ENCODE peak calls at places on chromosomes 6 and 20, in five cellular contexts. T is cardiac muscle cell, K is astrocyte, N is adipocyte, X is adrenal gland. F is an unnamed sample.

GRCh38 chr6:147282566-147282959 is 78.3 kb downstream of the STXBP5 start:
- DNase-seq in K (no peak), N (no peak), X (no peak), T (no peak), F (no peak)

GRCh38 chr20:49775229-49775693 is 37.4 kb upstream of the SLC9A8 start:
- DNase-seq in N (peak), K (peak), X (peak), T (peak), F (no peak)

GRCh38 chr6:106514281-106514885 is 114.9 kb downstream of the RTN4IP1 start:
- DNase-seq in X (no peak), N (no peak), T (no peak), K (no peak), F (no peak)

GRCh38 chr6:36120539-36120938 is 9.8 kb upstream of the MAPK13 start:
- DNase-seq in X (peak), N (no peak), K (no peak), T (no peak), F (peak)

GRCh38 chr20:38426006-38426405 is 9.1 kb downstream of the SNHG17 start:
- DNase-seq in T (peak), N (peak), X (peak), K (peak), F (no peak)

GRCh38 chr20:59151820-59152219 is 11.8 kb upstream of the ZNF831 start:
- DNase-seq in N (no peak), K (no peak), T (no peak), X (no peak), F (no peak)

GRCh38 chr6:159116343-159116742 is 52.9 kb upstream of the FNDC1 start:
- DNase-seq in N (no peak), X (no peak), K (no peak), T (no peak), F (no peak)

GRCh38 chr20:18647777-18648176 is 59.9 kb downstream of the DTD1 start:
- DNase-seq in T (no peak), N (no peak), X (no peak), K (no peak), F (no peak)

GRCh38 chr6:46486186-46486585 is 5.1 kb downstream of the RCAN2 start:
- DNase-seq in X (no peak), K (no peak), T (no peak), N (no peak), F (no peak)

GRCh38 chr20:52746190-52746589 is 226.0 kb upstream of the TSHZ2 start:
- DNase-seq in T (peak), X (no peak), K (no peak), N (no peak), F (no peak)

GRCh38 chr20:8656335-8656734 is 412.6 kb upstream of the PLCB4 start:
- DNase-seq in X (no peak), K (peak), T (peak), N (no peak), F (no peak)

GRCh38 chr6:68632620-68633195 is 2.4 kb upstream of the ADGRB3 start:
- DNase-seq in N (no peak), X (no peak), K (no peak), T (no peak), F (no peak)

GRCh38 chr6:108556864-108557493 is 3.7 kb upstream of the FOXO3 start:
- DNase-seq in K (no peak), T (no peak), N (peak), X (peak), F (no peak)

GRCh38 chr20:48190757-48191156 is 405.5 kb upstream of the SULF2 start:
- DNase-seq in X (no peak), N (no peak), T (no peak), K (no peak), F (no peak)

DNA sequence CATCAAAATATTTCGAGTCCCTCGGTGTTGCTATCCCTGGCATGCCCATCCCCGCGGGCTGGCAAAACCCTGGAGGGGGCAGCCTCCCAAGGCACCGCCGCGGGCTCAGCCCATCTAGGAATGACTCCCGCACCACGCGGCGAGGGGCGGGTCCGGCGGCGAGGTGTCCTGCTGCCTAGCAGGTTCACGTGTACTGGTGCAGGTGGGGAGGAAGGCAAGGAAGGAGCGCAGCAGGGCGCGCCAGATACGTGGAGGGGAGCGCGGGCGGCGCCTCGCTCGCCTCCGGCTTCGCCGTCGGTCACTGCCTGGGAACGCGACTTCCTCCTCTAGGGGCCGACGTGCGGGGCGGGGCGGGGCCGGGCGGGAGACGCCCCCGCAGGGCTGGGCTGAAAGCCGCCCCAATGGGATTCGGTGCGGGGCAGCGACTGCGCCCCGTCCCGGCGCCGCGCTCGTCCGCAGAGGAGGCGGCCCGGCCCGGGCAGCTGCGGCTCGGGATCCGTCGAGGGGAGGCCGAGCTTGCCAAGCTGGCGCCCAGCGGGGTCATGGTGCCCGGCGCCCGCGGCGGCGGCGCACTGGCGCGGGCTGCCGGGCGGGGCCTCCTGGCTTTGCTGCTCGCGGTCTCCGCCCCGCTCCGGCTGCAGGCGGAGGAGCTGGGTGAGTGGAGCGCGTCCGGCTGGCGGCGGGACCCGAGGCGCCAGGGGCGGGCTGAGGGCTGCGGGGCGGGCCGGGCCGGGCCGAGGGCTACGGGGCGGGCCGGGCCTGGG is at the start of gene DCBLD1:
- DNase-seq in N (peak), K (peak), X (peak), T (peak), F (peak)
- H3K4me3 ChIP-seq in N (peak), K (peak), X (peak), T (peak), F (peak)

GRCh38 chr6:142912125-142912524 is 32.9 kb downstream of the HIVEP2 start:
- DNase-seq in N (no peak), X (no peak), T (no peak), K (no peak), F (no peak)

GRCh38 chr6:142913036-142913510 is 31.9 kb downstream of the HIVEP2 start:
- DNase-seq in X (no peak), K (no peak), N (no peak), T (no peak), F (peak)

GRCh38 chr6:142914371-142914770 is 30.6 kb downstream of the HIVEP2 start:
- DNase-seq in K (no peak), X (no peak), N (no peak), T (no peak), F (no peak)

GRCh38 chr6:142913511-142914047 is 31.4 kb downstream of the HIVEP2 start:
- DNase-seq in T (no peak), X (no peak), K (no peak), N (no peak), F (peak)

GRCh38 chr6:142911395-142911794 is 33.6 kb downstream of the HIVEP2 start:
- DNase-seq in T (no peak), N (no peak), K (no peak), X (no peak), F (no peak)
- H3K4me3 ChIP-seq in T (no peak), N (no peak), K (no peak), X (no peak), F (no peak)

GRCh38 chr6:42726026-42726425 is 3.6 kb upstream of the PRPH2 start:
- DNase-seq in T (no peak), N (no peak), K (no peak), X (no peak), F (no peak)
- H3K4me3 ChIP-seq in T (no peak), N (peak), K (no peak), X (no peak), F (no peak)

DNA sequence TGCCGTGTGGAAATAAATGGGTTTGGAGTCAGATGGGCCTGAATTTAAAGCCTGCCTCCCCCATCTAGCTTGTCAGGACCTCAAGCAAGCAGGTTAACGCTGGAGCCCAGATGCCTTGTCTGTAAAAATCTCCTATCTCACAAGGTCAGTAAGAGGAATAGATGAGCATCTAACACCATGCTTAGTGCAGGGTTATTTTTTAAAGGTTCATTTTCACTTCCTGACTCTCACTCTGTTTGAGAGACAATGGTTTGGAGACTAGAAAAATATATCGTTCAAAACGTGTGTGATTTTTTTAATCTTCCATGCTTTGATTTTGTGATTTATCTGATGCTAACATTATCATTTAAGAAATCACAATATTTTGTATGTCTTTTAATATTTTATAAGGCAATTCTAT is 114.0 kb upstream of the TAB2 start:
- DNase-seq in K (no peak), T (no peak), N (no peak), X (no peak), F (no peak)
- H3K4me3 ChIP-seq in K (no peak), T (no peak), N (no peak), X (no peak), F (no peak)

GRCh38 chr6:23704655-23705054 is 421.4 kb upstream of the NRSN1 start:
- DNase-seq in N (no peak), T (no peak), K (no peak), X (no peak), F (no peak)

GRCh38 chr6:23705691-23706090 is 420.3 kb upstream of the NRSN1 start:
- DNase-seq in T (no peak), X (no peak), N (no peak), K (no peak), F (no peak)
- H3K4me3 ChIP-seq in T (no peak), X (no peak), N (no peak), K (no peak), F (no peak)

GRCh38 chr6:22732186-22732970 is 163.0 kb downstream of the HDGFL1 start:
- DNase-seq in K (peak), N (peak), T (no peak), X (no peak), F (no peak)
- H3K4me3 ChIP-seq in K (no peak), N (no peak), T (no peak), X (no peak), F (no peak)

DNA sequence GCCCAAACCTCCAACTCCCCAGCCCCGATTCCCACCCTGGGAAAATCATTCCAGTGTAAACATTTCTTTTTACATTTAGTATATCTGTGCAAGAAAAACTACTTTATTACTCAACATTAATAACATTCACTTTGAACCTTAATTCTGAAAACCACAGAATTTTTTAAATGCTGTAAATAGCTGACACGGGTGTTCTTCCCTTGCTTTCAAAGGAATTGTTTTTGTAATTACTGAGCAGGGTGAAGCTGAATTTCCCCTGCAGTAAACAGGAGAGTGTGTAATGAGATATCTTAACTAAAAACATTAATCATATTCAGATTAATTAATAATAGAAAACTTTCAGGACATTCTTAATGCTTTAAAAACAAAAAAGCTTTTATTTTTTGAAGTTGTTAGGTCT is 99.3 kb upstream of the CITED2 start:
- DNase-seq in T (peak), K (peak), X (no peak), N (peak), F (no peak)
- H3K4me3 ChIP-seq in T (no peak), K (peak), X (no peak), N (peak), F (no peak)

GRCh38 chr6:13872681-13873080 is 52.1 kb upstream of the RNF182 start:
- DNase-seq in T (no peak), N (no peak), X (no peak), K (no peak), F (no peak)
- H3K4me3 ChIP-seq in T (no peak), N (no peak), X (no peak), K (no peak), F (no peak)

GRCh38 chr6:156934054-156934424 is 156.9 kb downstream of the ARID1B start:
- DNase-seq in K (no peak), N (no peak), X (no peak), T (no peak), F (no peak)

GRCh38 chr6:156931283-156931682 is 154.1 kb downstream of the ARID1B start:
- DNase-seq in K (no peak), T (no peak), X (no peak), N (no peak), F (no peak)

GRCh38 chr6:156928972-156929371 is 151.8 kb downstream of the ARID1B start:
- DNase-seq in T (no peak), K (no peak), N (no peak), X (no peak), F (no peak)

GRCh38 chr6:156935000-156935399 is 157.8 kb downstream of the ARID1B start:
- DNase-seq in X (no peak), N (no peak), T (no peak), K (no peak), F (no peak)

DNA sequence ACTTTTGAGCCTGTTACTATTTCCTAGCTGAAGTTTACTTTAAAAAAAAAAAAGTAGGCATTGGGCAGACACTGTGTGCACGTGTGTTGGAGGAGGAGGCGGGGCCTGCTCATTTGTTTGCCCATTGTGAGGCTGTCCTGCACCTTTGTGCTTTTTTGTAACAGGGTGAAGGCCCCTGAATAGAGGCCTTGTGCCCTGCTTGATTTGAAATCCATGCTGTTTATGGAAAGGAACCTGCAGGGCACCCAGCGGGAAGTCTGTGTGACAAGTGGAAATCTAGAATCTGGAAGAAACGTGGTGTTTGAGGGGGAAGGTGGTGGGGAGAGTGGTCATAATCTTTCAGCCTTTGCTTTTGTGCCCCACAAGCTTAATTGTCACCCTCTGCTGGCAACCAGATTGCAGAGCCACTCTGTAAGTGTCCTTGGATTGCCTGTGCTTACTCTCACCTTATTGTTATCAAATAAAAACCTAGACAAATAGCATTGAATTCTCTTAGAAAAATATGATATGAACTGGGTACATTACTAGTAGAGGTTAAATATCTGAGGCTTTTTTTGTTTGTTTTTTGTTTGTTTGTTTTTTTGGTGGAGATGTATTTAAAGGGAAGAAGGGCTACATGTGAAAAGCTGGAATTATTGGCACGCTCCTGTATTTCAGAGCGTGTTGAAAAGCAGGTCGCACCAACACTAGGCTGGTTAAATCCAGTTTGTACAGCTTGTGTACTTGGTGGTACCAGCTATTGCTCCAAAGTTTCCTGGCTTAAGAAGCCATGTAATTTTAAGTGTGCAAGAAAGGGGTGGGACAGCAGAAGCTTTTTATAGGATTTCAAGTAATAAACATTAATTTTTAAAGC is 156.2 kb downstream of the ARID1B start:
- DNase-seq in X (peak), T (no peak), K (no peak), N (no peak), F (no peak)
- H3K4me3 ChIP-seq in X (no peak), T (no peak), K (no peak), N (no peak), F (no peak)

DNA sequence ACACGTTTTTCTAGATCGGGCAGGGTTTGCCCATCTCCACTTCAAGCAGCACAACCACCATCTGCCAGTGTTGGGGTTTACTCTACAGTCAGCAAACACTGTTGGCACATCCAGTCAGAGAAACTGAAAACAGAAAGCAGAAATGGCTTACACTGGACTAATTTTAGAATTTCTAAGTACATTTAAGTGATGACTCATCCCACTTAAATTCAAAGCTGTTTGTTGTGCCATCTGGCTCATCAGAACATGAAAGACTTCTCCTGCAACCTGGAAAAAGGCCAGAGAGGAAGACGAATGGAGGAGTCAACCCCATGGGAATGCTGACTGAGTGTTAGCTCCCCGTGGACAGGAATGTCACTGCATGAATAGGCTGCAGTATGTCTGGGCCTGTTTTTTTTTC is 21.8 kb downstream of the FAM209B start:
- DNase-seq in N (peak), X (peak), T (peak), K (peak), F (peak)
- H3K4me3 ChIP-seq in N (no peak), X (no peak), T (no peak), K (no peak), F (peak)

F was measured in GM12864.